ENCODE peak calls at places on chromosome 13, in four cellular contexts. R, A, W and L are unnamed samples.

GRCh38 chr13:48860369-48860768 is 115.3 kb upstream of the FNDC3A start:
- DNase-seq in W (no peak), A (no peak), R (no peak), L (no peak)

GRCh38 chr13:46593403-46593802 is 40.4 kb downstream of the LRCH1 start:
- DNase-seq in A (no peak), R (no peak), W (no peak), L (no peak)

GRCh38 chr13:112154301-112155060 is 87.5 kb downstream of the SOX1 start:
- DNase-seq in W (no peak), A (no peak), R (no peak), L (no peak)

GRCh38 chr13:110499621-110500281 is 61.8 kb downstream of the RAB20 start:
- DNase-seq in A (no peak), W (no peak), R (no peak), L (no peak)

GRCh38 chr13:113507564-113508210 is 17.2 kb upstream of the DCUN1D2 start:
- DNase-seq in W (no peak), R (no peak), A (no peak), L (no peak)

GRCh38 chr13:109869312-109870237 is 83.2 kb upstream of the IRS2 start:
- DNase-seq in R (peak), A (no peak), W (peak), L (no peak)

GRCh38 chr13:46728777-46729176 is 68.2 kb downstream of the ESD start:
- DNase-seq in W (no peak), R (no peak), A (no peak), L (no peak)

GRCh38 chr13:75161804-75162203 is 320.2 kb downstream of the TBC1D4 start:
- DNase-seq in A (no peak), W (no peak), R (no peak), L (no peak)

GRCh38 chr13:99582511-99582910 is 81.2 kb downstream of the TM9SF2 start:
- DNase-seq in R (no peak), A (no peak), W (no peak), L (no peak)

GRCh38 chr13:27372896-27373295 is 51.5 kb upstream of the GTF3A start:
- DNase-seq in W (no peak), R (peak), A (no peak), L (no peak)
- TF ChIP-seq CTCF in W (no peak), R (peak), A (no peak), L (no peak)

GRCh38 chr13:43874512-43875092 is 4.9 kb downstream of the CCDC122 start:
- DNase-seq in A (no peak), W (no peak), R (no peak), L (no peak)
- TF ChIP-seq CTCF in A (no peak), W (peak), R (peak), L (peak)

DNA sequence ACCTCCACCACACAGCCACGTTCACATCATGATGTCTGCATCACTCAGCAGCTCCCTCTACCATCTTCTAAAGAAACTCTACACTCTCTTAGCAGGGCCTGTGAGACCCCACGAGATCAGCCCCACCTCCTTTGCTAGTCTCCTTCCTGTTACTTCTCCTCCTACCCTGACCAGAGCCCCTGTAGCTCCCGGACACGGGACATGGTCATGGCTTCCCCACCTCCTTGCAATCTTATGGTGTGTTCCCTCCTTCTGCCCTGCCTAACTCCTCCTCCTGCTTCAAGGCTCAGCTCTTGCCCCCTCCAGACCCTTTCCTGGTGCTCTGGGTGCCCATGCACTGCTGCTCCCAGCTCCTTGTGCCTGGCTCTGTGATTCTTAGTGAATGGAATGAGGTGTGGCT is 8.1 kb upstream of the MRPS31 start:
- DNase-seq in W (no peak), A (no peak), R (no peak), L (no peak)
- TF ChIP-seq CTCF in W (no peak), A (no peak), R (no peak), L (no peak)

GRCh38 chr13:101703081-101703480 is 250.6 kb downstream of the ITGBL1 start:
- DNase-seq in W (no peak), A (no peak), R (no peak), L (no peak)
- TF ChIP-seq CTCF in W (no peak), A (no peak), R (no peak), L (no peak)

DNA sequence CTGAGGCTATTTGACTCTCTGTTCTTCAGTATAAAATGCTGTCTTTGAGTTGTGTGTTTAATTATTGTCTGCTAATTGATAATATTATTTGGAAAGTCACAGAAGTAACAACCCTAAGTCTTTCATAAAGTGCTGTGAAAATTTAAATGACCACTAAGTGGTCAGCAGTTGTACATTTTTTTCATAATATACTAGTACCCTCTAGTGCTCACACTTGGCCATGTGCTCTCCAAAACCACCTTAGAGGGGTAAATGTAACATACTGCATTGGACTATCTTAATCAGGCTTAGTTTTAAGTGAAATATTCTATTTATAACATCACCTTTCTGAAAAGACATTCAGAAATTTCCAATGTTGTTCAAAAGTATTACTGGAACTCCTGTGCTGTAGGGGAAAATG is 745.3 kb downstream of the GPC5 start:
- DNase-seq in W (no peak), A (no peak), R (no peak), L (no peak)
- TF ChIP-seq CTCF in W (no peak), A (no peak), R (no peak), L (peak)